ENCODE peak calls at places on chromosomes 3 and 15, in nine cellular contexts. J, N, B, V, A, S, D, F and I are unnamed samples.

GRCh38 chr3:126983276-126983652 is 349 bp downstream of the PLXNA1 start:
- DNase-seq in J (no peak), S (no peak), F (no peak), D (no peak), A (peak), V (no peak), N (peak), B (no peak), I (no peak)

GRCh38 chr15:92112180-92112579 is 258.7 kb downstream of the SLCO3A1 start:
- DNase-seq in N (no peak), V (no peak), J (no peak), F (peak), A (peak), D (no peak), B (no peak), S (no peak), I (no peak)

GRCh38 chr3:62529230-62529629 is 155.9 kb upstream of the FEZF2 start:
- DNase-seq in B (no peak), A (peak), N (peak), D (no peak), S (peak), F (no peak), V (peak), J (peak), I (no peak)

GRCh38 chr15:66154581-66154980 is 99.0 kb downstream of the MEGF11 start:
- DNase-seq in F (no peak), B (no peak), V (no peak), A (no peak), D (no peak), J (no peak), S (no peak), N (no peak), I (no peak)

GRCh38 chr15:100186960-100187359 is 154.8 kb downstream of the ADAMTS17 start:
- DNase-seq in S (no peak), D (no peak), J (no peak), N (no peak), F (no peak), V (no peak), A (no peak), B (no peak), I (peak)

GRCh38 chr3:157082305-157082981 is 77.5 kb downstream of the CCNL1 start:
- DNase-seq in V (peak), F (peak), D (no peak), J (no peak), A (peak), S (no peak), B (no peak), N (no peak), I (no peak)

GRCh38 chr3:52433328-52434060 is 11.4 kb downstream of the SEMA3G start:
- DNase-seq in V (no peak), F (no peak), S (no peak), J (peak), B (no peak), A (peak), N (no peak), D (no peak), I (no peak)

GRCh38 chr3:46261926-46262594 is 19.8 kb downstream of the CCR3 start:
- DNase-seq in B (no peak), S (no peak), F (no peak), A (no peak), J (no peak), N (no peak), D (no peak), V (no peak), I (no peak)

GRCh38 chr3:58041182-58041825 is 33.1 kb downstream of the FLNB start:
- DNase-seq in A (peak), J (no peak), B (no peak), N (no peak), S (no peak), V (no peak), D (no peak), F (no peak), I (no peak)

GRCh38 chr3:25592510-25592968 is 72.2 kb downstream of the TOP2B start:
- DNase-seq in V (no peak), B (no peak), A (peak), F (no peak), J (peak), D (no peak), S (no peak), N (peak), I (no peak)

GRCh38 chr15:70055601-70056051 is 42.1 kb downstream of the TLE3 start:
- DNase-seq in A (no peak), V (peak), F (peak), D (no peak), J (no peak), S (no peak), N (no peak), B (no peak), I (no peak)

GRCh38 chr15:26537653-26538052 is 235.2 kb downstream of the GABRB3 start:
- DNase-seq in S (no peak), F (no peak), N (no peak), D (no peak), A (no peak), V (no peak), B (no peak), J (no peak), I (no peak)

GRCh38 chr3:9727743-9728142 is 3.8 kb upstream of the BRPF1 start:
- DNase-seq in F (no peak), B (no peak), A (peak), S (no peak), J (no peak), N (no peak), V (no peak), D (no peak), I (no peak)

GRCh38 chr15:91278956-91279355 is 178.9 kb downstream of the SV2B start:
- DNase-seq in S (no peak), D (no peak), J (no peak), N (no peak), V (peak), A (no peak), B (no peak), F (no peak), I (no peak)

GRCh38 chr3:50336452-50337174 is 4.0 kb downstream of the RASSF1 start:
- DNase-seq in A (no peak), D (no peak), F (no peak), N (no peak), J (peak), V (peak), S (no peak), B (no peak), I (no peak)

GRCh38 chr3:101646726-101647125 is 30.2 kb downstream of the ZBTB11 start:
- DNase-seq in A (no peak), B (no peak), V (no peak), N (no peak), J (no peak), F (no peak), S (no peak), D (no peak), I (no peak)

GRCh38 chr3:128307029-128307633 is 153.8 kb downstream of the EEFSEC start:
- DNase-seq in V (peak), N (no peak), A (peak), J (peak), F (no peak), B (peak), S (no peak), D (peak), I (no peak)

GRCh38 chr3:129429597-129429996 is 1.2 kb upstream of the EFCAB12 start:
- DNase-seq in S (no peak), F (no peak), A (no peak), V (no peak), N (no peak), D (no peak), B (no peak), J (no peak), I (no peak)

GRCh38 chr15:48477795-48478360 is 146.6 kb downstream of the DUT start:
- DNase-seq in N (no peak), J (no peak), A (no peak), S (no peak), B (peak), F (no peak), V (no peak), D (no peak), I (no peak)